ENCODE peak calls at places on chromosomes 16 and 17, in eight cellular contexts. S, O, I, X, M, E, G and K are unnamed samples.

GRCh38 chr16:72312862-72313261 is 140.9 kb upstream of the PMFBP1 start:
- DNase-seq in S (no peak), O (no peak), I (no peak), X (no peak), M (no peak), E (no peak), G (no peak), K (no peak)

GRCh38 chr16:51159296-51159695 is 8.2 kb upstream of the SALL1 start:
- DNase-seq in S (no peak), O (no peak), I (no peak), X (no peak), M (no peak), E (no peak), G (no peak), K (no peak)

GRCh38 chr16:336269-336668 is 16.3 kb downstream of the AXIN1 start:
- DNase-seq in S (no peak), O (no peak), I (no peak), X (no peak), M (no peak), E (no peak), G (no peak), K (no peak)

GRCh38 chr16:72913551-72913950 is 134.4 kb downstream of the ZFHX3 start:
- DNase-seq in S (no peak), O (no peak), I (no peak), X (no peak), M (no peak), E (no peak), G (no peak), K (no peak)

GRCh38 chr16:47567321-47567720 is 106.2 kb downstream of the PHKB start:
- DNase-seq in S (no peak), O (no peak), I (no peak), X (no peak), M (no peak), E (no peak), G (no peak), K (no peak)

GRCh38 chr17:6543079-6544010 is 13.0 kb downstream of the PITPNM3 start:
- DNase-seq in S (no peak), O (no peak), I (no peak), X (no peak), M (no peak), E (no peak), G (no peak), K (no peak)

GRCh38 chr17:36743130-36743529 is 141.7 kb downstream of the MRM1 start:
- DNase-seq in S (no peak), O (no peak), I (no peak), X (no peak), M (no peak), E (no peak), G (no peak), K (no peak)

GRCh38 chr17:29642171-29642611 is 19.5 kb upstream of the CORO6 start:
- DNase-seq in S (no peak), O (no peak), I (no peak), X (no peak), M (no peak), E (peak; percentile 81), G (no peak), K (no peak)

GRCh38 chr17:65001409-65002045 is 55.0 kb downstream of the GNA13 start:
- DNase-seq in S (no peak), O (no peak), I (no peak), X (no peak), M (no peak), E (no peak), G (no peak), K (no peak)

GRCh38 chr17:14833201-14833773 is 431.8 kb downstream of the PMP22 start:
- DNase-seq in S (no peak), O (no peak), I (no peak), X (no peak), M (no peak), E (no peak), G (no peak), K (no peak)

GRCh38 chr16:191783-192294 is 11.6 kb downstream of the HBQ1 start:
- DNase-seq in S (no peak), O (no peak), I (peak; percentile 12), X (no peak), M (no peak), E (no peak), G (no peak), K (no peak)

GRCh38 chr17:31907342-31907975 is 6.0 kb upstream of the UTP6 start:
- DNase-seq in S (no peak), O (no peak), I (peak; percentile 71), X (no peak), M (no peak), E (no peak), G (no peak), K (peak; percentile 74)

GRCh38 chr16:1335996-1336395 is 2.6 kb downstream of the BAIAP3 start:
- DNase-seq in S (no peak), O (no peak), I (no peak), X (no peak), M (no peak), E (no peak), G (no peak), K (no peak)

GRCh38 chr17:48544356-48545021 is 420 bp downstream of the HOXB2 start:
- DNase-seq in S (peak; percentile 44), O (peak; percentile 45), I (peak; percentile 95), X (peak; percentile 82), M (no peak), E (no peak), G (no peak), K (no peak)

GRCh38 chr17:57985675-57985974 is 2.4 kb downstream of the VEZF1 start:
- DNase-seq in S (peak; percentile 62), O (no peak), I (no peak), X (no peak), M (no peak), E (no peak), G (no peak), K (no peak)

GRCh38 chr17:48139948-48140347 is 32.4 kb downstream of the SNX11 start:
- DNase-seq in S (no peak), O (no peak), I (no peak), X (no peak), M (no peak), E (no peak), G (no peak), K (no peak)

GRCh38 chr17:230371-230770 is 48.9 kb upstream of the DOC2B start:
- DNase-seq in S (no peak), O (no peak), I (no peak), X (no peak), M (no peak), E (no peak), G (no peak), K (peak; percentile 16)

GRCh38 chr17:35898283-35899070 is 18.3 kb upstream of the CCL5 start:
- DNase-seq in S (peak; percentile 40), O (no peak), I (no peak), X (peak; percentile 19), M (no peak), E (no peak), G (no peak), K (no peak)

GRCh38 chr16:86952769-86953168 is 364.4 kb downstream of the C16orf95 start:
- DNase-seq in S (peak; percentile 54), O (no peak), I (peak; percentile 14), X (no peak), M (no peak), E (no peak), G (no peak), K (no peak)

GRCh38 chr17:68238894-68239293 is 8.9 kb upstream of the AMZ2 start:
- DNase-seq in S (no peak), O (no peak), I (no peak), X (no peak), M (no peak), E (no peak), G (no peak), K (no peak)

GRCh38 chr17:6420173-6420641 is 14.7 kb downstream of the AIPL1 start:
- DNase-seq in S (no peak), O (no peak), I (no peak), X (no peak), M (no peak), E (no peak), G (no peak), K (no peak)

GRCh38 chr16:35409503-35409902 is 1950.1 kb downstream of the TP53TG3F start:
- DNase-seq in S (no peak), O (no peak), I (no peak), X (no peak), M (no peak), E (no peak), G (no peak), K (no peak)

GRCh38 chr16:89360760-89361435 is 129.5 kb downstream of the ANKRD11 start:
- DNase-seq in S (no peak), O (peak; percentile 62), I (peak; percentile 59), X (no peak), M (peak; percentile 49), E (no peak), G (no peak), K (no peak)

GRCh38 chr17:63096426-63096825 is 130.4 kb downstream of the TANC2 start:
- DNase-seq in S (no peak), O (no peak), I (no peak), X (no peak), M (no peak), E (no peak), G (no peak), K (no peak)

GRCh38 chr16:71574702-71575101 is 2.2 kb downstream of the TAT start:
- DNase-seq in S (no peak), O (no peak), I (no peak), X (no peak), M (no peak), E (no peak), G (no peak), K (no peak)

GRCh38 chr16:68406458-68407041 is 41.8 kb downstream of the SMPD3 start:
- DNase-seq in S (peak; percentile 17), O (no peak), I (no peak), X (no peak), M (no peak), E (no peak), G (no peak), K (no peak)

GRCh38 chr16:16972831-16973230 is 497.9 kb downstream of the XYLT1 start:
- DNase-seq in S (no peak), O (no peak), I (no peak), X (no peak), M (no peak), E (no peak), G (no peak), K (no peak)

GRCh38 chr16:264440-264951 is 11.2 kb downstream of the RGS11 start:
- DNase-seq in S (no peak), O (no peak), I (no peak), X (no peak), M (no peak), E (no peak), G (no peak), K (no peak)